ENCODE peak calls at places on chromosomes 4 and X, in four cellular contexts. A is MCF 10A, Q is colonic mucosa, Z is left lung. W is an unnamed sample.

GRCh38 chr4:53592686-53593641 is 1.7 kb upstream of the LNX1 start:
- DNase-seq in Z (peak), Q (peak), A (peak), W (no peak)

GRCh38 chrX:110045988-110046387 is 43.1 kb downstream of the TMEM164 start:
- DNase-seq in Z (no peak), A (no peak), Q (no peak), W (no peak)

GRCh38 chr4:117654064-117654463 is 380.2 kb upstream of the NDST3 start:
- DNase-seq in A (no peak), Z (no peak), Q (no peak), W (no peak)

GRCh38 chrX:40573763-40574162 is 7.0 kb upstream of the ATP6AP2 start:
- DNase-seq in Z (no peak), A (peak), Q (no peak), W (no peak)

GRCh38 chr4:73726000-73726399 is 14.4 kb upstream of the CXCL8 start:
- DNase-seq in Q (no peak), Z (no peak), A (peak), W (no peak)

GRCh38 chr4:4866833-4867744 is 7.6 kb downstream of the MSX1 start:
- DNase-seq in A (no peak), Q (no peak), Z (no peak), W (peak)

GRCh38 chrX:120457766-120458180 is 11.3 kb downstream of the LAMP2 start:
- DNase-seq in Z (no peak), A (peak), Q (no peak), W (no peak)

GRCh38 chr4:57191523-57192034 is 81.4 kb upstream of the IGFBP7 start:
- DNase-seq in A (peak), Q (peak), Z (no peak), W (no peak)

GRCh38 chr4:151983854-151984253 is 223.0 kb upstream of the GATB start:
- DNase-seq in Q (no peak), A (no peak), Z (no peak), W (no peak)

GRCh38 chr4:122830392-122831095 is 3.9 kb downstream of the FGF2 start:
- DNase-seq in Z (no peak), Q (no peak), A (no peak), W (no peak)

GRCh38 chr4:41157009-41157408 is 57.3 kb downstream of the APBB2 start:
- DNase-seq in Z (no peak), A (no peak), Q (no peak), W (no peak)

GRCh38 chrX:22652596-22652995 is 347.2 kb upstream of the DDX53 start:
- DNase-seq in Z (no peak), A (peak), Q (peak), W (no peak)

GRCh38 chrX:135596495-135596894 is 76.0 kb downstream of the INTS6L start:
- DNase-seq in Z (no peak), A (peak), Q (peak), W (no peak)

GRCh38 chrX:10518073-10518472 is 102.3 kb downstream of the MID1 start:
- DNase-seq in Z (no peak), Q (no peak), A (no peak), W (no peak)

GRCh38 chr4:7206856-7207567 is 14.7 kb downstream of the SORCS2 start:
- DNase-seq in Z (peak), A (peak), Q (peak), W (no peak)

GRCh38 chr4:93827272-93827947 is 1.1 kb upstream of the ATOH1 start:
- DNase-seq in A (no peak), Z (no peak), Q (peak), W (no peak)

GRCh38 chrX:34638116-34638515 is 19.0 kb downstream of the TMEM47 start:
- DNase-seq in A (peak), Z (no peak), Q (no peak), W (no peak)

DNA sequence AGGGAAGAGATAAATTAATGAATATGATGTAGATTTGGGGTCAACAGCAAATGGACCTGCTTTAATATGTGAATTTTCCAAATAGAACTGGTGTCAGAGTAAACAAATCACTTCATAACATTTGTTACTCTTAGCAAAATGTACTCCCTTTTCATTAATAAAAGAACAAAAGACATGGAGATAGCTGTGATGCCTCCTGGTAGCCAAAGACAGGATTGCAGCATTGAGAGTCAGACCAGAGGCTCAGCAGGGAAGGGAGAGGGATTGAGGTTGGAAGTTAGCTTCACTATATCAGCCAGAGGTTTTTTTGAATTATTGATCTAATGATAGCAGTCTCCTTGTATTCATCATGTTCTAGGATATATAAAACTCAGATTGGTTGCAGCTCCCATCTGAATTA is 17.4 kb upstream of the RAB40A start:
- DNase-seq in A (no peak), Q (no peak), Z (no peak), W (no peak)
- TF ChIP-seq CTCF in A (no peak), Q (no peak), Z (no peak), W (no peak)

GRCh38 chrX:57918750-57919436 is 8.6 kb upstream of the ZXDA start:
- DNase-seq in Q (peak), A (peak), Z (no peak), W (no peak)
- TF ChIP-seq CTCF in Q (peak), A (peak), Z (peak), W (no peak)

GRCh38 chr4:10622728-10623127 is 61.8 kb downstream of the CLNK start:
- DNase-seq in Z (no peak), Q (no peak), A (peak), W (no peak)
- TF ChIP-seq CTCF in Z (no peak), Q (no peak), A (no peak), W (peak)

DNA sequence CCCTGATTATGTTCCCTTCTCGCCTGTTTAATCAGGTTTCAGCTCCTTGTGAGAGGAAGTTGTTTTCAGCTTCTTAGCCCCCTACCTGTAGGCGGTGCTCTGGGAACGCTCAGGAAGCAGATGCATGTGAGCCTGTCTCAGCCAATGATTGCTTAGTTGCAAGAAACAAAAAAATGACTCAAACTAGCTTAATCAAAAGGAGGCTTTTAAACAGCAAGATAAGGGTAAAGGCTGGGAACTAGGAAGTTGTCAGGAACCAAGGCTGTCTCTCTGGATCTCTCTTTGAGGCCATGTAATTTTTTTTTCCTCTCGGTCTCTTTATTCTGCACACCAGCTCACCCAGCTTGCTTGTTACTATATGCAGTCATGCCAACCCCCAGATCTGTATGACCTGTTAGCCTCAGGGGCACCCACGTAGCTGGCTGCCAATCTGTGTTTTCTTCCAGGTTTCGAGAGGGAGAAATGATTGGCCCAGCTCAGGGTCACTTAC is 109.1 kb downstream of the PTTG2 start:
- DNase-seq in Q (peak), A (peak), Z (no peak), W (no peak)
- TF ChIP-seq CTCF in Q (peak), A (peak), Z (no peak), W (peak)

W was measured in type B pancreatic cell.